ENCODE peak calls at places on chromosomes 6 and 20, in four cellular contexts. E is A549, K is HepG2, N is SK-N-SH. X is an unnamed sample.

GRCh38 chr20:54622338-54623280 is 147.2 kb downstream of the DOK5 start:
- DNase-seq in E (no peak), K (no peak), N (no peak), X (peak)

GRCh38 chr20:33862709-33863403 is 51.7 kb downstream of the CHMP4B start:
- DNase-seq in E (peak), K (peak), N (peak), X (peak)

GRCh38 chr20:43844778-43845614 is 69.7 kb upstream of the TOX2 start:
- DNase-seq in E (no peak), K (no peak), N (no peak), X (peak)

GRCh38 chr6:112795316-112795715 is 448.2 kb downstream of the RFPL4B start:
- DNase-seq in E (no peak), K (no peak), N (no peak), X (no peak)

GRCh38 chr6:16408766-16409165 is 170.4 kb downstream of the GMPR start:
- DNase-seq in E (no peak), K (no peak), N (no peak), X (no peak)

GRCh38 chr6:77040566-77041195 is 422.6 kb downstream of the HTR1B start:
- DNase-seq in E (no peak), K (no peak), N (no peak), X (peak)

GRCh38 chr6:68572525-68572924 is 62.6 kb upstream of the ADGRB3 start:
- DNase-seq in E (no peak), K (peak), N (peak), X (no peak)

GRCh38 chr6:44805239-44805849 is 417.8 kb downstream of the CDC5L start:
- DNase-seq in E (no peak), K (no peak), N (no peak), X (peak)

GRCh38 chr6:135481786-135482369 is 15.7 kb downstream of the AHI1 start:
- DNase-seq in E (no peak), K (no peak), N (no peak), X (peak)

GRCh38 chr6:2275207-2275891 is 29.9 kb upstream of the GMDS start:
- DNase-seq in E (no peak), K (no peak), N (no peak), X (peak)

GRCh38 chr6:113763883-113764282 is 93.3 kb upstream of the MARCKS start:
- DNase-seq in E (peak), K (no peak), N (no peak), X (peak)

GRCh38 chr20:64039293-64040160 is 3.5 kb downstream of the C20orf204 start:
- DNase-seq in E (no peak), K (no peak), N (no peak), X (no peak)

GRCh38 chr20:38307371-38308046 is 3.6 kb downstream of the BPI start:
- DNase-seq in E (no peak), K (no peak), N (no peak), X (peak)

GRCh38 chr6:30879684-30880427 is 4.5 kb upstream of the DDR1 start:
- DNase-seq in E (no peak), K (no peak), N (peak), X (no peak)

GRCh38 chr20:23350855-23351838 is 556 bp downstream of the NXT1 start:
- DNase-seq in E (peak), K (peak), N (peak), X (peak)

GRCh38 chr6:137933696-137934095 is 66.6 kb downstream of the TNFAIP3 start:
- DNase-seq in E (no peak), K (no peak), N (no peak), X (peak)

GRCh38 chr6:165091121-165091785 is 218.2 kb downstream of the C6orf118 start:
- DNase-seq in E (no peak), K (no peak), N (no peak), X (no peak)

GRCh38 chr20:36462440-36463211 is 78.7 kb upstream of the MYL9 start:
- DNase-seq in E (no peak), K (no peak), N (peak), X (peak)

GRCh38 chr6:163529605-163530004 is 115.1 kb downstream of the QKI start:
- DNase-seq in E (peak), K (no peak), N (no peak), X (peak)

GRCh38 chr6:111722220-111722731 is 116.6 kb upstream of the TRAF3IP2 start:
- DNase-seq in E (no peak), K (no peak), N (no peak), X (peak)

GRCh38 chr6:119308048-119308570 is 41.5 kb downstream of the MAN1A1 start:
- DNase-seq in E (no peak), K (peak), N (no peak), X (peak)
- TF ChIP-seq RFX5 in E (no peak), K (peak), N (no peak), X (no peak)

GRCh38 chr6:11094411-11094851 is 797 bp downstream of the SMIM13 start:
- DNase-seq in E (peak), K (peak), N (peak), X (peak)
- TF ChIP-seq RFX5 in E (no peak), K (no peak), N (no peak), X (no peak)

GRCh38 chr6:98037571-98037970 is 754.6 kb upstream of the MMS22L start:
- DNase-seq in E (no peak), K (no peak), N (no peak), X (no peak)

GRCh38 chr6:98039876-98040605 is 757.0 kb upstream of the MMS22L start:
- DNase-seq in E (no peak), K (no peak), N (no peak), X (peak)

GRCh38 chr6:98041072-98041471 is 758.1 kb upstream of the MMS22L start:
- DNase-seq in E (no peak), K (no peak), N (no peak), X (no peak)

GRCh38 chr6:98039443-98039842 is 756.4 kb upstream of the MMS22L start:
- DNase-seq in E (no peak), K (no peak), N (no peak), X (no peak)

GRCh38 chr6:98036344-98036743 is 753.3 kb upstream of the MMS22L start:
- DNase-seq in E (no peak), K (no peak), N (no peak), X (no peak)
- TF ChIP-seq RFX5 in E (no peak), K (no peak), N (no peak), X (no peak)

GRCh38 chr6:79538481-79538971 is 1.3 kb upstream of the LCA5 start:
- DNase-seq in E (no peak), K (no peak), N (no peak), X (no peak)

GRCh38 chr6:79536969-79537747 is at the start of gene LCA5:
- DNase-seq in E (peak), K (peak), N (peak), X (peak)

DNA sequence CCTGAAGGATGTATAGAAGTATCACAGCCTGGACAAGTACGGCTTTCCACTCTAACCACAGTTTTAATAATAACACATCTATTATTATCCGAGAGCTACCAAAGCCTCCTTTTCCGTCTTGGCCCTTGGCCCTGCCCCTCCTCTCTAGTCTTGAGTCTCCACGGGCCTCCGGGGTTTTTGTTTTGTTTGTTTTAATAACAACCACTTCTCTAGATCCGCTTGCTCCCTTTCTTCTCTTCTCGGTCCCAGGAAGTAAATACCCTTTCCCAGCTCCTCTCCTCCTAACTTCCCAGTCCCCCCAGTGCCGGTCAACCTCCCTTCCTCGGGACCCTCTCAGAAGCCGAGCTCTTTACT is 638 bp downstream of the LCA5 start:
- DNase-seq in E (no peak), K (no peak), N (no peak), X (peak)
- TF ChIP-seq RFX5 in E (no peak), K (no peak), N (no peak), X (no peak)

DNA sequence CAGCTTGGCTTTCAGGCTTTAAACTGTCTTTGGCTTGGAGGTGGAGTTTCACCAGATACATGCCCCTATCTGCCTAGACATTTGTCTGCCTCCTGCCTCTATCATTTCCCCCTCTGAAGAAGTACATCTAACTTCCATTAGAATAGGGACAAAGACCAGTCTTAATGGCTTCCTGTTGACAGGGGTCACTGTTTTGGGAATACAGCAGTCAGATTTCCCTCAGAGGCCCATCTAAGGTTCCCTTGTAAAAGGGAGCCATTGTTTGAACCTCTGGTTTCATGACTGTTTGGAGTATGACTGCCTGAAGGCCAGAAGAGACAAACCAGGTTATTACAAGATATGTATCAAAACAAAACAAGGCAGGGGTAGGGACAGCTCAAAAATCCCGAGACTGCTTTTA is 665.7 kb upstream of the GJE1 start:
- DNase-seq in E (no peak), K (no peak), N (no peak), X (no peak)
- TF ChIP-seq RFX5 in E (no peak), K (no peak), N (no peak), X (no peak)

DNA sequence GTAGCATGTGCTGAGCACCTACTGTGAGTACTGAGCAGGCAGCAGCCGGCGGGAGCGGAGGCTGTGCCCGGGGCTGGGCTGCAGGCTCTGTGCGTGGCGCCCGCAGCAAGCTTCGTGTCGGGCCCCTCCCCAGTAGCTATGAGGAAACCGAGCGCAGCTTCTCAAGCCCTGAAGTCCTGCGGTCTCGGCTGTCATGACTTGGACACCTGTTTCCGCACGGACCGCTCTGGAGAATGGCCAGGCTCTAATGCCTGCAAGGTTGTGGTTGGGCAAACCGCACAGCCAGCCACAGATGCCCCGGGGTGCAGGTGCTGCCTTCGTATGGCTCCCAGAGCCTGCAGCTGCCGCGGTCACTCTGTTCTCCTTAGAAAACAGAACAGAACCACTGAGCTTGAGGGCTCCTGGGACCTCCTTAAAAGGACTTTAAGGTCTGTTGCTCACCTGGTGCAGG is 33.7 kb downstream of the PYGB start:
- DNase-seq in E (no peak), K (no peak), N (no peak), X (no peak)
- TF ChIP-seq RFX5 in E (no peak), K (no peak), N (no peak), X (no peak)

GRCh38 chr20:57614490-57615471 is 5.4 kb downstream of the ZBP1 start:
- DNase-seq in E (no peak), K (no peak), N (no peak), X (no peak)

GRCh38 chr20:57615472-57615855 is 4.8 kb downstream of the ZBP1 start:
- DNase-seq in E (no peak), K (no peak), N (no peak), X (no peak)

GRCh38 chr20:57617079-57617795 is 3.0 kb downstream of the ZBP1 start:
- DNase-seq in E (no peak), K (no peak), N (no peak), X (no peak)

GRCh38 chr20:57618091-57618765 is 2.0 kb downstream of the ZBP1 start:
- DNase-seq in E (peak), K (no peak), N (no peak), X (no peak)

DNA sequence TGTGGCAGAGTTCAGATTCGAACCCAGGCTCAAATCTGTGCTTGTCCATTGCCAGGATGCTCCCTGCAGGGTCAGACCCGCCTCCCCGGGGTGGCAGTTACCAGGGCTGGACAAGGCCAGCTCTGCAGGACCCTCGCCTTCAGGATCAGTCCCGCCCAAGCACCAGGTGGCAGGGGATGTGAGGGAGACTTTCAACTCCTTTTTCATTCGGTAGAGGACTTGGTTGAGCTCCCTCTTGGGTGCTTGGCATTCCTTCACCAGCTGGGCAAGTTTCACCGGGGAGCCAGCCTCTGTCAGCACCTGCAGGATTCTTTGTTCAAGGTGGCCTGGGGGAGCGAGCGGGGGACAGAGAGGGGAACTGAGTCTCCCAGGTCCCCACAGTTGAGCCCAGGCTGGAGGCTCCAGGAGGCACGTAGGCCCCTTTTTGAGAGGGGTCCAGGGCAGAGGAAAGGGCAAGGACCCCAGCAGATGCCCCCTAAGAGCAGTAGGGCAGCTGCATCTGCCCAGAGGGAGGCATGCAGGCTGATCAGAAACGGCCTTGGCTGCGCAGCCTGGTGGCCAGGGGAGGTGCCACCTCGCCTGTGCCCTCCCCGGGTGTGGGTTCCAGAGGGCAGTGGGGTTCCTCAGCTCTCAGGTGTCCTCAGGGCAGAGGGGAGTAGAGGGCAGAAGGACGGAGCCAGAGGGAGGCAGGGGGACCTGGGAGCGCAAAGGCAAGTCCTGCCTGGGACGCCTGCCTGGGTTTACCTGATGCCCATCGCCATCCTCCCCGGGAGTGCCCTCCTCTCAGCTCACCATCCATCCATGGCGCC is 3.9 kb downstream of the ZBP1 start:
- DNase-seq in E (no peak), K (no peak), N (no peak), X (no peak)
- TF ChIP-seq RFX5 in E (no peak), K (no peak), N (no peak), X (no peak)